ENCODE peak calls at places on chromosomes 3 and 15, in five cellular contexts. Y, E, G, M and S are unnamed samples.

GRCh38 chr3:13705702-13706280 is 156.9 kb downstream of the FBLN2 start:
- DNase-seq in G (no peak), M (peak), Y (peak), E (no peak), S (no peak)

GRCh38 chr3:52704611-52705437 is 767 bp downstream of the GLT8D1 start:
- DNase-seq in M (no peak), E (peak), Y (no peak), G (no peak), S (peak)

GRCh38 chr3:140341213-140341612 is 336.7 kb upstream of the TRIM42 start:
- DNase-seq in G (no peak), M (no peak), E (no peak), Y (no peak), S (no peak)

GRCh38 chr3:140206196-140207040 is 271.4 kb downstream of the CLSTN2 start:
- DNase-seq in G (no peak), M (no peak), E (peak), Y (no peak), S (peak)

GRCh38 chr3:197465996-197466549 is 89.7 kb downstream of the BDH1 start:
- DNase-seq in Y (no peak), G (no peak), M (no peak), E (peak), S (peak)

GRCh38 chr3:123871946-123872345 is 12.2 kb downstream of the MYLK start:
- DNase-seq in E (peak), M (no peak), G (no peak), Y (no peak), S (peak)

GRCh38 chr3:166829896-166830295 is 550.2 kb downstream of the ZBBX start:
- DNase-seq in M (no peak), Y (no peak), G (no peak), E (peak), S (peak)

GRCh38 chr3:123733341-123733740 is 148.5 kb upstream of the HACD2 start:
- DNase-seq in M (no peak), G (no peak), E (peak), Y (no peak), S (no peak)

GRCh38 chr3:105518806-105519418 is 152.2 kb downstream of the ALCAM start:
- DNase-seq in E (peak), Y (no peak), M (no peak), G (no peak), S (peak)

GRCh38 chr15:70050970-70051369 is 46.7 kb downstream of the TLE3 start:
- DNase-seq in M (no peak), G (no peak), E (no peak), Y (no peak), S (no peak)

GRCh38 chr3:160374472-160374871 is 24.6 kb downstream of the IFT80 start:
- DNase-seq in E (no peak), G (no peak), Y (no peak), M (no peak), S (no peak)

GRCh38 chr15:34266751-34267150 is 41.9 kb downstream of the EMC4 start:
- DNase-seq in E (no peak), M (no peak), Y (no peak), G (no peak), S (no peak)

GRCh38 chr3:137202941-137203340 is 245.2 kb downstream of the IL20RB start:
- DNase-seq in G (no peak), E (no peak), Y (no peak), M (no peak), S (no peak)

GRCh38 chr3:17372811-17373210 is 369.6 kb downstream of the TBC1D5 start:
- DNase-seq in M (no peak), E (peak), G (no peak), Y (no peak), S (peak)

GRCh38 chr3:62051506-62051905 is 321.8 kb downstream of the FEZF2 start:
- DNase-seq in E (peak), Y (no peak), G (peak), M (no peak), S (peak)

GRCh38 chr15:78875107-78875914 is 2.6 kb downstream of the MORF4L1 start:
- DNase-seq in E (no peak), Y (peak), M (no peak), G (no peak), S (no peak)

GRCh38 chr3:72505539-72506430 is 342.5 kb downstream of the SHQ1 start:
- DNase-seq in Y (no peak), E (no peak), M (no peak), G (no peak), S (no peak)

GRCh38 chr3:76132154-76132470 is 346.8 kb upstream of the ZNF717 start:
- DNase-seq in E (no peak), Y (no peak), G (no peak), M (no peak), S (no peak)

GRCh38 chr15:93089855-93090305 is 869 bp upstream of the RGMA start:
- DNase-seq in M (no peak), E (no peak), G (no peak), Y (no peak), S (no peak)

GRCh38 chr3:16309558-16309957 is 44.5 kb downstream of the OXNAD1 start:
- DNase-seq in E (peak), M (no peak), Y (no peak), G (no peak), S (peak)

GRCh38 chr15:72368895-72369294 is 6.9 kb downstream of the HEXA start:
- DNase-seq in Y (no peak), G (peak), E (no peak), M (no peak), S (no peak)

GRCh38 chr3:186053954-186054353 is 54.9 kb downstream of the ETV5 start:
- DNase-seq in G (no peak), Y (no peak), M (no peak), E (no peak), S (no peak)

GRCh38 chr3:86990171-86990733 is 697 bp downstream of the VGLL3 start:
- DNase-seq in Y (peak), E (peak), M (peak), G (peak), S (no peak)

GRCh38 chr15:80942746-80943565 is 46.7 kb downstream of the MESD start:
- DNase-seq in G (no peak), Y (peak), E (no peak), M (peak), S (peak)

GRCh38 chr3:195662-196061 is 901 bp upstream of the CHL1 start:
- DNase-seq in G (no peak), M (no peak), E (no peak), Y (no peak), S (no peak)

GRCh38 chr3:53577486-53577885 is 83.1 kb downstream of the CACNA1D start:
- DNase-seq in M (no peak), G (no peak), E (no peak), Y (no peak), S (no peak)

GRCh38 chr15:32091505-32092380 is 61.4 kb downstream of the CHRNA7 start:
- DNase-seq in E (no peak), Y (no peak), M (no peak), G (no peak), S (no peak)

GRCh38 chr15:50248994-50249586 is 16.4 kb downstream of the HDC start:
- DNase-seq in G (no peak), M (no peak), Y (no peak), E (no peak), S (no peak)

GRCh38 chr15:70761931-70762468 is 1.4 kb downstream of the UACA start:
- DNase-seq in G (no peak), Y (no peak), E (no peak), M (no peak), S (peak)

GRCh38 chr3:55156851-55157650 is 229.2 kb upstream of the LRTM1 start:
- DNase-seq in G (no peak), E (no peak), Y (no peak), M (no peak), S (no peak)

GRCh38 chr15:41241251-41241964 is 10.3 kb downstream of the CHP1 start:
- DNase-seq in Y (no peak), E (peak), G (no peak), M (no peak), S (no peak)

GRCh38 chr3:14332392-14332791 is 70.0 kb upstream of the SLC6A6 start:
- DNase-seq in Y (no peak), G (no peak), E (no peak), M (no peak), S (no peak)

GRCh38 chr3:150255416-150255815 is 152.7 kb upstream of the TSC22D2 start:
- DNase-seq in M (no peak), E (peak), G (no peak), Y (no peak), S (no peak)

GRCh38 chr3:115072265-115073008 is 74.7 kb downstream of the ZBTB20 start:
- DNase-seq in M (no peak), G (no peak), E (peak), Y (no peak), S (peak)

DNA sequence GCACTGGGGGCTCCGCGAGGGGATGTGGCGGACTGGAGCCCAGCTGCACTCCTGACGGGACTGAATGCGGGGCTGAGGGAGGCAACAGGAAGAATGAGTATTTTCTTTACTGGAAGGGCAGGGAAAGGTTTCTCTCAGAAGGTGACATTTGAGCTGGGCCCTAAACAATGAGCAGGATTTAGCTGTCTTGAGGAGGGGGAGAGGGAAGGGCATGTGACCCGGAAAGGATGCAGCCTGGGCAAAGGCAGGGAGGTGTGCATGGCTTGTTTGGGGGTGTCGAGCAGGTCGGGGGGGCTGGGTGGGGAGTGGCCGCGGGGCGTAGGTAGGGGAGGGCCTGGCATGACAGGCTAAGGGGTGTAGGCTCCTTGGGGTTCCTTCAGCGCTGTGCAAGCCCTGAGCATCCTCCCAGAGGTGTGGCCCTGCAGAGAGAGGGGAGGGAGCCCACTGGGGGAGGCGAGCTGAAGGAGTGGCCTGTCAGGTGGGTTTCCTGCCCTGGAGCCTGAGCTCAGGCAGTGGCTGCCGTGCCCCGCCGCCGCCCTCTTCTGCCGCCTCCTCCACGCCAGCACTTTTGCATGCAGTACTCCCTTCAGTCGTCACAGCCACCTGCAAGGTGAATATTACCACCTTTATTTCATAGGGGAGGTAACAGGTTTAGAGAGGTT is 17.2 kb upstream of the ANKDD1A start:
- DNase-seq in G (no peak), Y (peak), E (no peak), M (no peak), S (no peak)
- H3K4me3 ChIP-seq in G (no peak), Y (no peak), E (peak), M (peak), S (no peak)

GRCh38 chr3:156761007-156761406 is 65.1 kb upstream of the LEKR1 start:
- DNase-seq in Y (no peak), G (no peak), E (no peak), M (no peak), S (no peak)

GRCh38 chr3:156760333-156760732 is 65.8 kb upstream of the LEKR1 start:
- DNase-seq in Y (no peak), E (peak), G (no peak), M (no peak), S (no peak)

GRCh38 chr3:156763386-156763785 is 62.8 kb upstream of the LEKR1 start:
- DNase-seq in G (no peak), M (no peak), Y (no peak), E (no peak), S (no peak)

GRCh38 chr3:156762631-156763185 is 63.4 kb upstream of the LEKR1 start:
- DNase-seq in E (peak), M (peak), Y (no peak), G (no peak), S (peak)

DNA sequence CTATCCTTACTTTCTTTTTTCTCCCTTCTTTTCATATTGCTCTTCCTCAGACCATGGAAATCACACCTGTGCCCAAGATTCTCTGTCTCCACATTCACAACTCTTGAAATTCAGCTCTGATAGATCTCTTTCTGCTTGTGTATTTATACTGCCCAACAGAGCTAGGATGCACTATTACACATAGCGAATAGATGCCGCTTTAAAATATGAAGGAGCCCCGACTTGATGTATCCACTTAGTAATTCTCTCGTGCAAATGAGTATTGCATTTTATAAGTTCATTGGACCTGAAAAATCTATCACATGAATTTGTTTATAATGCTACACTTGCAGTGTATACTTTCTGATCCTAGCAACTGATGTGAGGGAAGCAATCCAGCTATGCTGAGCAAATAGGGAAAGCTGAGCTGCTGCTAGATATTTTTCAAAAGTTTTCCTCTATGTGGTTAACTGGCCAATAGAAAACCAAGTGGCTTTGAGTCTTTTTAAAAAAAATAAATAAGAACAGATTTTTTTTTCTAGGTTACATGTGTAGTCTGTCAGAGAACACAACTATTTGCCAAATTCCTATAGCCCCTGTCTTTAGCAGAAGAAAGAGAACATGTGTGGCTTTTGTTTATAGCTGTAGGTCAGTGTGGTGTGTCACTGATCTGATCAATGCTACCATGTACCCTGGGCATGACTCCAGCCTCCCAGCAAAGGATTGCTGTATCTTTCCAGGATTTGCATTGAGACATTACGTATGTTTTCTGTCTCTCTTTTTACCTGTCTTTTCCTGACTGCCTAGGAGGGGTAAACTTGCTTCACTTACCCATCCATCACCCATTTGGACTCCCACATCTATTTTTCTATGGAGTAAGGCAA is 64.2 kb upstream of the LEKR1 start:
- DNase-seq in G (no peak), Y (no peak), E (no peak), M (no peak), S (peak)
- TF ChIP-seq CTCF in G (no peak), Y (no peak), E (no peak), M (no peak), S (no peak)

GRCh38 chr3:25429441-25429907 is 1.4 kb downstream of the RARB start:
- DNase-seq in Y (no peak), E (no peak), M (no peak), G (no peak), S (no peak)
- H3K4me3 ChIP-seq in Y (no peak), E (no peak), M (peak), G (peak), S (peak)

GRCh38 chr3:45904931-45905330 is 18.6 kb downstream of the CCR9 start:
- DNase-seq in Y (peak), G (no peak), E (no peak), M (no peak), S (no peak)

GRCh38 chr3:45908761-45909160 is 22.4 kb downstream of the CCR9 start:
- DNase-seq in E (no peak), G (no peak), M (no peak), Y (peak), S (no peak)

GRCh38 chr3:45905755-45906154 is 19.4 kb downstream of the CCR9 start:
- DNase-seq in M (no peak), Y (no peak), G (no peak), E (no peak), S (no peak)

GRCh38 chr3:45907769-45908705 is 21.7 kb downstream of the CCR9 start:
- DNase-seq in M (no peak), Y (peak), G (no peak), E (peak), S (peak)

GRCh38 chr3:45906681-45907220 is 20.4 kb downstream of the CCR9 start:
- DNase-seq in M (no peak), E (peak), G (no peak), Y (peak), S (peak)
- TF ChIP-seq CTCF in M (no peak), E (peak), G (no peak), Y (no peak), S (peak)